ENCODE peak calls at places on chromosomes 2 and 18, in eight cellular contexts. J is transverse colon; I is brain microvascular endothelial cell; M is body of pancreas; U is hepatocyte; O is neural progenitor cell; E is heart right ventricle; K is effector memory CD4-positive, alpha-beta T cell. V is an unnamed sample.

GRCh38 chr18:28411806-28412205 is 234.9 kb upstream of the CDH2 start:
- DNase-seq in J (no peak), I (no peak), M (no peak), U (no peak), O (no peak), E (peak; percentile 59), K (no peak), V (peak; percentile 68)

GRCh38 chr2:44450806-44451205 is 89.1 kb downstream of the CAMKMT start:
- DNase-seq in J (no peak), I (no peak), M (no peak), U (no peak), O (peak; percentile 29), E (no peak), K (no peak), V (no peak)

GRCh38 chr2:134576478-134576877 is 142.3 kb downstream of the TMEM163 start:
- DNase-seq in J (no peak), I (no peak), M (no peak), U (no peak), O (no peak), E (no peak), K (no peak), V (no peak)

GRCh38 chr2:105744909-105745853 is at the start of gene NCK2:
- DNase-seq in J (peak; percentile 41), I (no peak), M (peak; percentile 29), U (peak; percentile 59), O (peak; percentile 65), E (no peak), K (no peak), V (peak; percentile 96)

GRCh38 chr2:172107690-172108586 is 5.2 kb upstream of the DLX2 start:
- DNase-seq in J (no peak), I (no peak), M (no peak), U (no peak), O (peak; percentile 35), E (no peak), K (no peak), V (peak; percentile 53)

GRCh38 chr2:100482741-100483140 is 12.5 kb downstream of the NMS start:
- DNase-seq in J (no peak), I (peak; percentile 5), M (no peak), U (no peak), O (peak; percentile 8), E (no peak), K (no peak), V (peak; percentile 44)

GRCh38 chr2:55048514-55048924 is 1.7 kb downstream of the RTN4 start:
- DNase-seq in J (peak; percentile 37), I (no peak), M (peak; percentile 33), U (peak; percentile 52), O (no peak), E (peak; percentile 19), K (no peak), V (peak; percentile 21)

GRCh38 chr2:161592713-161593112 is 31.5 kb upstream of the SLC4A10 start:
- DNase-seq in J (no peak), I (no peak), M (no peak), U (no peak), O (no peak), E (no peak), K (no peak), V (no peak)

GRCh38 chr2:30385327-30385726 is 61.7 kb upstream of the LCLAT1 start:
- DNase-seq in J (no peak), I (peak; percentile 40), M (no peak), U (peak; percentile 64), O (peak; percentile 75), E (no peak), K (no peak), V (peak; percentile 83)

GRCh38 chr2:133138693-133139092 is 429.6 kb downstream of the NCKAP5 start:
- DNase-seq in J (no peak), I (no peak), M (no peak), U (no peak), O (no peak), E (no peak), K (no peak), V (no peak)

GRCh38 chr18:9743200-9744016 is 35.3 kb downstream of the RAB31 start:
- DNase-seq in J (no peak), I (peak; percentile 98), M (no peak), U (peak; percentile 49), O (no peak), E (no peak), K (no peak), V (peak; percentile 73)

GRCh38 chr2:226803410-226803809 is 3.8 kb upstream of the IRS1 start:
- DNase-seq in J (no peak), I (no peak), M (no peak), U (no peak), O (no peak), E (no peak), K (no peak), V (peak; percentile 80)

GRCh38 chr2:44549099-44549471 is 187.3 kb downstream of the CAMKMT start:
- DNase-seq in J (no peak), I (peak; percentile 90), M (no peak), U (no peak), O (no peak), E (no peak), K (no peak), V (peak; percentile 19)

GRCh38 chr2:70728128-70728527 is 39.9 kb downstream of the ADD2 start:
- DNase-seq in J (no peak), I (no peak), M (no peak), U (no peak), O (no peak), E (no peak), K (no peak), V (no peak)

GRCh38 chr2:219252570-219252899 is 508 bp upstream of the TUBA4B start:
- DNase-seq in J (no peak), I (no peak), M (no peak), U (no peak), O (peak; percentile 35), E (no peak), K (no peak), V (peak; percentile 79)

DNA sequence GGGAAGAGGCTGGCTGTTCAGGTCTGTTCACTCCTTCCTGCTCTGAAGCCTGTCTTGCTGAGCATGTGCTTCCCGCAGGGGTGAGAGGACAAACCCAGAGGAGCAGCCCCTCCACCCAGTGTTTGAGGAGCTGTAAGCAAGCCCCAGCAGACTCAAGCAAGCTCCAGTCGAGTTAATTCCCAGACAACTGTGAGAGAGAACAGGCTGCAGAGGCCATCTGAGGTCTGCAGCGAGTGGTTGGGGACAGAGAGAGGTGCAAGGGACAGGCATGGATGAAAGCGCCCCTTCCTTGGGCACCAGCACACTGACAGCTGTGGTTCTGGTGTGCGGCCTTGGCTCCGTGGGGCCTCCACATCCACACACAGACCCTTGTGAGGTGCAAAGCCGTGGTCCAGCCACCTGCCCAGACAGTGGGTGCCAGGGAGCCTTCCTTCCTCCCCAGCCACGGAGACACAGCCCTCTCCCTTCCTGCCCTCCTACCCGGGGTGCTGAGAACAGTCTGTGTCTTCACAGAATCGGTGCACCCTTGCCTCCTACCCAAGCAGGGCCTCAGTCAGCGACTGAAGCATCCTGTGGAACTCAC is 36.2 kb downstream of the MAL start:
- DNase-seq in J (no peak), I (no peak), M (no peak), U (no peak), O (no peak), E (no peak), K (no peak), V (no peak)
- H3K27ac ChIP-seq in J (no peak overlapping the region), I (no peak overlapping the region), M (no peak overlapping the region), U (no peak overlapping the region), O (no peak overlapping the region), E (no peak overlapping the region), K (no peak overlapping the region), V (no peak overlapping the region)

GRCh38 chr2:233846387-233847247 is 7.7 kb downstream of the HJURP start:
- DNase-seq in J (no peak), I (no peak), M (no peak), U (no peak), O (no peak), E (no peak), K (no peak), V (no peak)

GRCh38 chr2:233850745-233851144 is 3.6 kb downstream of the HJURP start:
- DNase-seq in J (no peak), I (no peak), M (no peak), U (no peak), O (no peak), E (no peak), K (no peak), V (peak; percentile 11)

GRCh38 chr2:233847248-233847898 is 7.0 kb downstream of the HJURP start:
- DNase-seq in J (no peak), I (no peak), M (no peak), U (no peak), O (no peak), E (no peak), K (no peak), V (no peak)

GRCh38 chr2:233849607-233850271 is 4.6 kb downstream of the HJURP start:
- DNase-seq in J (no peak), I (no peak), M (no peak), U (no peak), O (no peak), E (no peak), K (no peak), V (peak; percentile 54)

GRCh38 chr2:233848276-233848675 is 6.1 kb downstream of the HJURP start:
- DNase-seq in J (no peak), I (no peak), M (no peak), U (no peak), O (no peak), E (no peak), K (no peak), V (peak; percentile 5)
- H3K36me3 ChIP-seq in J (no peaks in the 10 kb centered on the region), I (peaks cover 11% of the 10 kb centered on the region), M (no peaks in the 10 kb centered on the region), U (no peaks in the 10 kb centered on the region), O (peaks cover 21% of the 10 kb centered on the region), E (no peaks in the 10 kb centered on the region), K (no peaks in the 10 kb centered on the region), V (peaks cover 78% of the 10 kb centered on the region)

GRCh38 chr2:190105554-190105953 is 43.0 kb upstream of the MSTN start:
- DNase-seq in J (no peak), I (no peak), M (no peak), U (no peak), O (no peak), E (no peak), K (no peak), V (no peak)

GRCh38 chr2:190110131-190110530 is 47.6 kb upstream of the MSTN start:
- DNase-seq in J (no peak), I (peak; percentile 59), M (no peak), U (no peak), O (no peak), E (no peak), K (no peak), V (peak; percentile 73)

GRCh38 chr2:190110699-190111098 is 48.2 kb upstream of the MSTN start:
- DNase-seq in J (no peak), I (no peak), M (no peak), U (no peak), O (no peak), E (no peak), K (no peak), V (no peak)

GRCh38 chr2:190106783-190107182 is 44.3 kb upstream of the MSTN start:
- DNase-seq in J (no peak), I (no peak), M (no peak), U (no peak), O (no peak), E (no peak), K (no peak), V (no peak)

GRCh38 chr2:190107409-190107808 is 44.9 kb upstream of the MSTN start:
- DNase-seq in J (no peak), I (no peak), M (no peak), U (no peak), O (no peak), E (no peak), K (no peak), V (no peak)
- H3K27ac ChIP-seq in J (no peak overlapping the region), I (no peak overlapping the region), M (no peak overlapping the region), U (no peak overlapping the region), O (no peak overlapping the region), E (no peak overlapping the region), K (no peak overlapping the region), V (no peak overlapping the region)

GRCh38 chr2:66545227-66545626 is 110.3 kb downstream of the MEIS1 start:
- DNase-seq in J (no peak), I (no peak), M (no peak), U (no peak), O (no peak), E (no peak), K (no peak), V (no peak)
- H3K36me3 ChIP-seq in J (no peaks in the 10 kb centered on the region), I (no peaks in the 10 kb centered on the region), M (no peaks in the 10 kb centered on the region), U (no peaks in the 10 kb centered on the region), O (no peaks in the 10 kb centered on the region), E (no peaks in the 10 kb centered on the region), K (no peaks in the 10 kb centered on the region), V (peaks cover 3% of the 10 kb centered on the region)